ENCODE peak calls at places on chromosome X, in four cellular contexts. L is pancreas; C is CD8-positive, alpha-beta T cell; E is A549. H is an unnamed sample.
A peak's percentile ranks its signal among the peaks of the same experiment; 100 is the strongest.

GRCh38 chrX:27575565-27575964 is 14.6 kb upstream of the DCAF8L2 start:
- DNase-seq in L (no peak), C (no peak), E (no peak), H (no peak)

GRCh38 chrX:19133784-19134183 is 11.5 kb upstream of the ADGRG2 start:
- DNase-seq in L (no peak), C (no peak), E (no peak), H (no peak)

GRCh38 chrX:70455366-70456202 is 10.9 kb downstream of the DLG3 start:
- DNase-seq in L (peak; percentile 28), C (no peak), E (no peak), H (no peak)

GRCh38 chrX:134520860-134521390 is 61.0 kb downstream of the HPRT1 start:
- DNase-seq in L (no peak), C (no peak), E (peak; percentile 50), H (peak; percentile 28)

GRCh38 chrX:40016702-40017101 is 81.1 kb downstream of the BCOR start:
- DNase-seq in L (no peak), C (no peak), E (no peak), H (no peak)

GRCh38 chrX:50157545-50158125 is 43.2 kb downstream of the AKAP4 start:
- DNase-seq in L (no peak), C (no peak), E (no peak), H (no peak)

GRCh38 chrX:4851534-4851933 is 1138.1 kb upstream of the PRKX start:
- DNase-seq in L (no peak), C (no peak), E (no peak), H (no peak)

GRCh38 chrX:69024931-69025330 is 140.3 kb downstream of the PJA1 start:
- DNase-seq in L (peak; percentile 32), C (no peak), E (no peak), H (no peak)

GRCh38 chrX:128781506-128781905 is 729.3 kb upstream of the ACTRT1 start:
- DNase-seq in L (peak; percentile 2), C (peak; percentile 48), E (peak; percentile 4), H (peak; percentile 58)

GRCh38 chrX:109352121-109352556 is 129.7 kb downstream of the GUCY2F start:
- DNase-seq in L (peak; percentile 36), C (no peak), E (no peak), H (no peak)

GRCh38 chrX:100731441-100732281 is at the start of gene SYTL4:
- DNase-seq in L (peak; percentile 20), C (no peak), E (peak; percentile 49), H (no peak)

GRCh38 chrX:15242899-15243555 is 26.9 kb downstream of the ASB9 start:
- DNase-seq in L (no peak), C (peak; percentile 51), E (peak; percentile 46), H (peak; percentile 19)
- TF ChIP-seq CTCF in L (peak; percentile 27), C (peak; percentile 56), E (peak; percentile 70), H (peak; percentile 63)

GRCh38 chrX:53076671-53077070 is 5.5 kb upstream of the TSPYL2 start:
- DNase-seq in L (no peak), C (no peak), E (no peak), H (no peak)

GRCh38 chrX:53078943-53079342 is 3.2 kb upstream of the TSPYL2 start:
- DNase-seq in L (no peak), C (no peak), E (no peak), H (no peak)

GRCh38 chrX:53080628-53081580 is 1.3 kb upstream of the TSPYL2 start:
- DNase-seq in L (no peak), C (no peak), E (no peak), H (no peak)

GRCh38 chrX:53074987-53075386 is 7.2 kb upstream of the TSPYL2 start:
- DNase-seq in L (no peak), C (no peak), E (no peak), H (no peak)

GRCh38 chrX:53077207-53078197 is 4.7 kb upstream of the TSPYL2 start:
- DNase-seq in L (no peak), C (no peak), E (no peak), H (no peak)
- TF ChIP-seq CTCF in L (no peak), C (no peak), E (no peak), H (peak; percentile 32)

DNA sequence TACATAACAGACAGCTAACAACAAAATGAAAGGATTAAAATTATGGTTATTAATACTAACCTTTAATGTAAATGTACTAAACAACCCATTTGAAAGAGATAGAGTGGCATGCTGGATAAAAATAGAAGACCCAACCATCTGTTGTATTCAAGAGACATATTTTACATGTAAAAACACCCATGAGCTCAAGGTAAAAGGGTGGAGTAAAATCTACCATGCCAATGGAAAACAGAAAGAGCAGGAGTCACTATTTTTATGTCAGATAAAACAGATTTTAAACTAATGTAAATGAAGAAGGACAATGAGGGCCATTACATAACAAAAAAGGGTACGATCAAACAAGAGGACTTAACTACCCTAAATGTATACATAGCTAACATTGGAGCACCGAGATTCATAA is 66.3 kb downstream of the ITM2A start:
- DNase-seq in L (no peak), C (no peak), E (no peak), H (no peak)
- TF ChIP-seq CTCF in L (no peak), C (no peak), E (no peak), H (no peak)

GRCh38 chrX:3219667-3220066 is 126.8 kb downstream of the MXRA5 start:
- DNase-seq in L (peak; percentile 56), C (no peak), E (no peak), H (no peak)
- TF ChIP-seq CTCF in L (no peak), C (no peak), E (no peak), H (no peak)

GRCh38 chrX:149527705-149528104 is 13.1 kb upstream of the EOLA1 start:
- DNase-seq in L (no peak), C (no peak), E (peak; percentile 20), H (peak; percentile 40)
- TF ChIP-seq CTCF in L (peak; percentile 23), C (no peak), E (peak; percentile 33), H (peak; percentile 58)

GRCh38 chrX:15602761-15603160 is 2.0 kb upstream of the ACE2 start:
- DNase-seq in L (no peak), C (no peak), E (no peak), H (no peak)

GRCh38 chrX:15600071-15600470 is 689 bp downstream of the ACE2 start:
- DNase-seq in L (no peak), C (no peak), E (no peak), H (no peak)

GRCh38 chrX:15605233-15605632 is 4.5 kb upstream of the ACE2 start:
- DNase-seq in L (no peak), C (no peak), E (no peak), H (no peak)

GRCh38 chrX:15600745-15601144 is at the start of gene ACE2:
- DNase-seq in L (no peak), C (no peak), E (no peak), H (no peak)

DNA sequence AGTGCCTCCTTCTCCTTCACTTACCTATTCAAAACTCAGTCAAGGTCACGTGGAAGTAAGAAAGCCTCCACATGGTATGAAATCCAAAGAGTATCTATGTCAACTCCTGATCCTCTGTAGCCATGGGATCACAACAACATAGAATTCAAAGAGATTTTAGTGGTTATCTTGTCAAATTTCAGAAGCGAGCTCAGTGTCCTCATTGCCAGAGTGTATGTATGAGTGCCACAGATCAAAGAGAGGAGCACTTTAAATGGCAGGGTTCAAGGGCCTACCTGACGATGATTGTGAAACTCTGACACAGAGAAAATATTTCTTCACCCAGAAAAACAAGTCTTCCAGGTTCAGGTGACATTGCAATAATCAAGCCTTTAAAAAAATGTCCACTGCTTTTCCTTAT is 1.2 kb upstream of the ACE2 start:
- DNase-seq in L (no peak), C (no peak), E (no peak), H (no peak)
- TF ChIP-seq CTCF in L (no peak), C (no peak), E (no peak), H (no peak)

GRCh38 chrX:150143721-150144440 is 205.6 kb upstream of the EOLA2 start:
- DNase-seq in L (no peak), C (no peak), E (no peak), H (no peak)

GRCh38 chrX:150150081-150150779 is 211.9 kb upstream of the EOLA2 start:
- DNase-seq in L (no peak), C (no peak), E (no peak), H (no peak)

GRCh38 chrX:150148749-150149672 is 210.7 kb upstream of the EOLA2 start:
- DNase-seq in L (no peak), C (no peak), E (no peak), H (no peak)

GRCh38 chrX:150150780-150151125 is 212.4 kb upstream of the MAMLD1 start:
- DNase-seq in L (no peak), C (no peak), E (no peak), H (no peak)

DNA sequence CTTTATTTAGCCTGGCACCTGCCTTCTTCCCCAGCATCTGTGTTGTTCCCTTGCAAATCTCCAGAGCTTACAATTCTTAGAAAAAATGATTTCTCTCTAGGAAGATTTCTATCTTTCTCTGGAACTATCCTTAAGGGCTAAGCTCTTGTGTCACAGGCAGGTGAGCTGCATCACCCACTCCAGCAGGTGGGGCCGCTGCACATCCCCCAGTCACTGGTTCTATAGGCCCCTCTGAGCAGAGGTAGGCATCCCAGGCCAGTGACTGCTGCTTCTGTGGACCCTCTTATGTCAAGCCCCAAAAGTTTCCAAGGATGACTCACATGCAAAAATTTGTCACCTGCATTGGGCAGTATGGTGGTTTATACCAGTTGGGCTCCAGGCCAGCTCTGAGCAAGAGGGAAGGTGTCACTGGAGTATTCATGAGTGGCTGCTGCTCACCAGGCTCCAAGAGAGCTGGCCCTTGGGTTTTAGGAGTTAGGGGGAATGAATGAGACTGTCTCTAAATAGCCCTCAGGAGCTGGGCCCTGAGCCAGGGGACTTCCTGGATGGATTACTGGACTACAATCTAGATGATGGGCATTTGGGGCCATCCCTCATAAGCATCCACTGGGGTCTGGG is 208.1 kb upstream of the EOLA2 start:
- DNase-seq in L (no peak), C (no peak), E (no peak), H (no peak)
- TF ChIP-seq CTCF in L (no peak), C (no peak), E (no peak), H (no peak)

DNA sequence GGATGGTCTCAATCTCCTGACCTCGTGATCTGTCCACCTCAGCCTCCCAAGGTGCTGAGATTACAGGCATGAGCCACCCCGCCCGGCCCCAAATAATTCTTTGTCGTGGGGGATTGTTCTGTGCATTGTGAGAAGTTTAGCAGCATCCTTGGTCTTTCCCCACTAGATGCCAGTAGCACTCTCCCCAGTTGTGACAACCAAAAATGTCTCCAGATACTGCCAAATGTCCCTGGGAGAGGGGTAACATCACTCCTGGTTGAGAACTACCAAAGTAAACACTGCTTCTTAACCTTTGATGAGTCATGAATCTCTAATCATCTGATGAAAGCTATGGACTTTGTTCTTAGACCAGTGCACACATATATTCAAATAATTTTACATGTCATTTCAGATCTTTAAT is 90.7 kb upstream of the BRS3 start:
- DNase-seq in L (no peak), C (no peak), E (no peak), H (no peak)
- TF ChIP-seq CTCF in L (no peak), C (no peak), E (peak; percentile 8), H (no peak)

GRCh38 chrX:30493348-30493747 is 84.2 kb downstream of the TASL start:
- DNase-seq in L (no peak), C (no peak), E (no peak), H (no peak)

GRCh38 chrX:30489323-30489722 is 88.2 kb downstream of the TASL start:
- DNase-seq in L (no peak), C (no peak), E (peak; percentile 9), H (peak; percentile 3)

GRCh38 chrX:30483996-30484395 is 93.6 kb downstream of the TASL start:
- DNase-seq in L (no peak), C (no peak), E (no peak), H (no peak)

DNA sequence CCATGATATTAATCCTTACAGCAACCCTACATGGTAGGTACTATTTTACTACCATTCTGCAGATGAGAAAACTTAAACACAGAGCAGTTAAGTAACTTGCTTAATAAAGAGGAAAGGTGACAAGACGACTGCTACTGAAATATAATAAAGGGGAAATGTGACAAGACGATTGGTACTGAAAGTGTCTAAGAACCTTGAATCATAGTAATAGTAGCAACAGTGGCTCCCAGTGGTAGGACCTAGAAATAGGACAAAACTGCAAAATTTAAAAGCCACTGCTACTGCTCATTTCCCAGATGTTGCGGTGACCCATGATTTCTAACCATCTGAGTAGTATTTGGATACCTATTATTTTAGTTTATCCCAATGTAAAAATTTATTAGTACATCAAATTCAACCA is 89.5 kb downstream of the TASL start:
- DNase-seq in L (no peak), C (no peak), E (peak; percentile 5), H (no peak)
- TF ChIP-seq CTCF in L (no peak), C (no peak), E (peak; percentile 20), H (peak; percentile 3)

H was measured in DND-41.